ENCODE peak calls at places on chromosome 16, in five cellular contexts. X, T, I, P and A are unnamed samples.

GRCh38 chr16:82031116-82032084 is 3.7 kb upstream of the HSD17B2 start:
- DNase-seq in I (no peak), T (peak), P (no peak), X (no peak), A (no peak)

GRCh38 chr16:71474864-71475263 is 12.8 kb upstream of the ZNF23 start:
- DNase-seq in X (no peak), I (no peak), T (peak), P (no peak), A (no peak)

GRCh38 chr16:10520869-10521578 is 59.4 kb downstream of the EMP2 start:
- DNase-seq in X (no peak), I (no peak), T (no peak), P (no peak), A (no peak)

GRCh38 chr16:88770459-88771293 is 14.3 kb downstream of the PIEZO1 start:
- DNase-seq in X (no peak), T (peak), I (peak), P (no peak), A (peak)

GRCh38 chr16:72560617-72561016 is 388.7 kb upstream of the PMFBP1 start:
- DNase-seq in X (no peak), P (no peak), T (no peak), I (no peak), A (peak)

GRCh38 chr16:23867566-23867965 is 31.8 kb downstream of the PRKCB start:
- DNase-seq in P (no peak), T (no peak), X (no peak), I (no peak), A (no peak)

GRCh38 chr16:84690088-84690819 is 9.5 kb upstream of the USP10 start:
- DNase-seq in X (no peak), T (no peak), I (no peak), P (no peak), A (no peak)

GRCh38 chr16:49484454-49484853 is 110.8 kb downstream of the C16orf78 start:
- DNase-seq in I (no peak), P (peak), T (no peak), X (peak), A (peak)

GRCh38 chr16:68000024-68000423 is 740 bp upstream of the DPEP2 start:
- DNase-seq in X (no peak), I (no peak), T (no peak), P (no peak), A (no peak)

GRCh38 chr16:69131167-69131748 is 1.1 kb downstream of the CHTF8 start:
- DNase-seq in X (no peak), I (no peak), P (no peak), T (no peak), A (peak)